ENCODE peak calls at places on chromosomes 3 and 15, in seven cellular contexts. Q is HCT116; I is endothelial cell; E is SW480; K is stimulated activated CD4-positive, alpha-beta T cell treated with anti-CD3 and anti-CD28 coated beads, Interleukin-1b, Interleukin-23, amount 100 ng/mL, for 24 hours; X is AG04450; D is mucosa of descending colon. U is an unnamed sample.

GRCh38 chr3:151743860-151744259 is 10.1 kb downstream of the AADACL2 start:
- DNase-seq in Q (no peak), I (no peak), E (peak; percentile 90), K (no peak), X (no peak), D (no peak), U (no peak)

GRCh38 chr3:78863294-78864203 is 904.2 kb downstream of the ROBO1 start:
- DNase-seq in Q (no peak), I (no peak), E (no peak), K (no peak), X (no peak), D (no peak), U (no peak)

GRCh38 chr15:72082176-72082575 is 35.8 kb downstream of the MYO9A start:
- DNase-seq in Q (no peak), I (no peak), E (no peak), K (no peak), X (no peak), D (no peak), U (no peak)

GRCh38 chr15:64205202-64205601 is 42.4 kb upstream of the PPIB start:
- DNase-seq in Q (no peak), I (no peak), E (no peak), K (no peak), X (no peak), D (no peak), U (no peak)

GRCh38 chr3:132785292-132785691 is 63.1 kb upstream of the NPHP3 start:
- DNase-seq in Q (no peak), I (no peak), E (no peak), K (no peak), X (no peak), D (no peak), U (no peak)

GRCh38 chr15:40908095-40908494 is 13.8 kb downstream of the VPS18 start:
- DNase-seq in Q (no peak), I (no peak), E (no peak), K (no peak), X (no peak), D (peak; percentile 33), U (no peak)

GRCh38 chr3:72319202-72320095 is 528.8 kb downstream of the SHQ1 start:
- DNase-seq in Q (no peak), I (no peak), E (no peak), K (no peak), X (no peak), D (no peak), U (no peak)

GRCh38 chr3:138367912-138368311 is 19.5 kb downstream of the MRAS start:
- DNase-seq in Q (no peak), I (no peak), E (peak; percentile 38), K (no peak), X (no peak), D (peak; percentile 17), U (no peak)

GRCh38 chr15:63933522-63933921 is 99.8 kb upstream of the HERC1 start:
- DNase-seq in Q (peak; percentile 8), I (no peak), E (no peak), K (no peak), X (no peak), D (no peak), U (no peak)

GRCh38 chr3:158103131-158103955 is 2.9 kb downstream of the SHOX2 start:
- DNase-seq in Q (no peak), I (peak; percentile 38), E (no peak), K (no peak), X (no peak), D (peak; percentile 64), U (no peak)

GRCh38 chr3:52779411-52780297 is 2.3 kb downstream of the ITIH1 start:
- DNase-seq in Q (no peak), I (no peak), E (no peak), K (no peak), X (no peak), D (no peak), U (no peak)

GRCh38 chr3:187295635-187296034 is 4.1 kb upstream of the MASP1 start:
- DNase-seq in Q (no peak), I (no peak), E (no peak), K (no peak), X (no peak), D (no peak), U (no peak)

GRCh38 chr15:41487376-41487775 is 6.3 kb upstream of the ITPKA start:
- DNase-seq in Q (no peak), I (no peak), E (no peak), K (no peak), X (no peak), D (peak; percentile 49), U (no peak)

GRCh38 chr3:195221015-195221853 is 49.7 kb downstream of the XXYLT1 start:
- DNase-seq in Q (no peak), I (no peak), E (no peak), K (no peak), X (no peak), D (no peak), U (no peak)

GRCh38 chr15:28109626-28110415 is 10.7 kb upstream of the OCA2 start:
- DNase-seq in Q (no peak), I (no peak), E (no peak), K (no peak), X (no peak), D (no peak), U (peak; percentile 15)

GRCh38 chr15:25181290-25182097 is 226.7 kb downstream of the SNRPN start:
- DNase-seq in Q (no peak), I (no peak), E (no peak), K (no peak), X (no peak), D (no peak), U (no peak)

GRCh38 chr3:185739264-185739701 is 85.6 kb downstream of the IGF2BP2 start:
- DNase-seq in Q (no peak), I (no peak), E (no peak), K (no peak), X (no peak), D (no peak), U (no peak)

GRCh38 chr3:12714278-12714677 is 44.8 kb downstream of the TMEM40 start:
- DNase-seq in Q (no peak), I (no peak), E (no peak), K (no peak), X (no peak), D (no peak), U (no peak)

GRCh38 chr3:195030791-195031321 is 240.1 kb downstream of the XXYLT1 start:
- DNase-seq in Q (no peak), I (no peak), E (peak; percentile 89), K (no peak), X (no peak), D (no peak), U (peak; percentile 56)

GRCh38 chr3:8529738-8530525 is 28.3 kb downstream of the LMCD1 start:
- DNase-seq in Q (no peak), I (no peak), E (peak; percentile 1), K (no peak), X (no peak), D (no peak), U (no peak)

GRCh38 chr15:95698230-95698629 is 632.3 kb upstream of the NR2F2 start:
- DNase-seq in Q (no peak), I (no peak), E (no peak), K (no peak), X (no peak), D (no peak), U (no peak)

GRCh38 chr15:83436513-83437158 is 10.5 kb upstream of the SH3GL3 start:
- DNase-seq in Q (peak; percentile 33), I (no peak), E (peak; percentile 40), K (no peak), X (no peak), D (peak; percentile 5), U (peak; percentile 58)

GRCh38 chr3:187456268-187456667 is 88.1 kb downstream of the RTP4 start:
- DNase-seq in Q (no peak), I (no peak), E (no peak), K (no peak), X (no peak), D (no peak), U (no peak)

GRCh38 chr3:191139771-191140170 is 59.3 kb upstream of the OSTN start:
- DNase-seq in Q (no peak), I (no peak), E (no peak), K (no peak), X (no peak), D (no peak), U (no peak)

GRCh38 chr3:42130329-42131070 is 39.3 kb downstream of the TRAK1 start:
- DNase-seq in Q (no peak), I (no peak), E (no peak), K (no peak), X (no peak), D (peak; percentile 79), U (no peak)

GRCh38 chr3:159803444-159803843 is 185.2 kb upstream of the IL12A start:
- DNase-seq in Q (no peak), I (no peak), E (no peak), K (no peak), X (no peak), D (no peak), U (no peak)

GRCh38 chr15:73865904-73866303 is 7.5 kb upstream of the TBC1D21 start:
- DNase-seq in Q (no peak), I (no peak), E (no peak), K (no peak), X (no peak), D (no peak), U (no peak)

GRCh38 chr3:66255865-66256264 is 35.1 kb downstream of the SLC25A26 start:
- DNase-seq in Q (no peak), I (no peak), E (no peak), K (no peak), X (no peak), D (no peak), U (no peak)

GRCh38 chr15:71730277-71731144 is 79.8 kb upstream of the NR2E3 start:
- DNase-seq in Q (peak; percentile 43), I (peak; percentile 46), E (peak; percentile 66), K (peak; percentile 2), X (peak; percentile 44), D (peak; percentile 72), U (peak; percentile 42)